ENCODE peak calls at places on chromosomes 11 and 22, in ten cellular contexts. One of them, this sample, is unnamed.

GRCh38 chr11:16815047-16815767 is 76.8 kb downstream of the C11orf58 start:
- DNase-seq in stimulated activated CD4-positive, alpha-beta T cell treated with anti-CD3 and anti-CD28 coated beads, Interleukin-1b, Interleukin-23, amount 100 ng/mL, for 4 hours: no peak
- DNase-seq in dorsolateral prefrontal cortex: peak
- DNase-seq in B cell: no peak
- DNase-seq in DMS153: peak
- DNase-seq in fibroblast of mammary gland: peak
- DNase-seq in uterus: peak
- DNase-seq in GM04503: peak
- DNase-seq in BJ: no peak
- DNase-seq in effector memory CD4-positive, alpha-beta T cell: no peak
- DNase-seq in this sample: no peak

GRCh38 chr11:13046626-13047570 is 37.8 kb downstream of the RASSF10 start:
- DNase-seq in stimulated activated CD4-positive, alpha-beta T cell treated with anti-CD3 and anti-CD28 coated beads, Interleukin-1b, Interleukin-23, amount 100 ng/mL, for 4 hours: no peak
- DNase-seq in dorsolateral prefrontal cortex: no peak
- DNase-seq in B cell: no peak
- DNase-seq in DMS153: no peak
- DNase-seq in fibroblast of mammary gland: no peak
- DNase-seq in uterus: no peak
- DNase-seq in GM04503: no peak
- DNase-seq in BJ: no peak
- DNase-seq in effector memory CD4-positive, alpha-beta T cell: no peak
- DNase-seq in this sample: no peak

GRCh38 chr22:50621948-50622722 is 5.8 kb downstream of the ARSA start:
- DNase-seq in stimulated activated CD4-positive, alpha-beta T cell treated with anti-CD3 and anti-CD28 coated beads, Interleukin-1b, Interleukin-23, amount 100 ng/mL, for 4 hours: no peak
- DNase-seq in dorsolateral prefrontal cortex: no peak
- DNase-seq in B cell: peak
- DNase-seq in DMS153: peak
- DNase-seq in fibroblast of mammary gland: no peak
- DNase-seq in uterus: no peak
- DNase-seq in GM04503: no peak
- DNase-seq in BJ: no peak
- DNase-seq in effector memory CD4-positive, alpha-beta T cell: no peak
- DNase-seq in this sample: no peak

GRCh38 chr11:128323381-128323780 is 264.0 kb downstream of the ETS1 start:
- DNase-seq in stimulated activated CD4-positive, alpha-beta T cell treated with anti-CD3 and anti-CD28 coated beads, Interleukin-1b, Interleukin-23, amount 100 ng/mL, for 4 hours: no peak
- DNase-seq in dorsolateral prefrontal cortex: no peak
- DNase-seq in B cell: peak
- DNase-seq in DMS153: no peak
- DNase-seq in fibroblast of mammary gland: peak
- DNase-seq in uterus: no peak
- DNase-seq in GM04503: no peak
- DNase-seq in BJ: no peak
- DNase-seq in effector memory CD4-positive, alpha-beta T cell: no peak
- DNase-seq in this sample: peak

GRCh38 chr11:690738-691633 is 4.0 kb downstream of the DEAF1 start:
- DNase-seq in stimulated activated CD4-positive, alpha-beta T cell treated with anti-CD3 and anti-CD28 coated beads, Interleukin-1b, Interleukin-23, amount 100 ng/mL, for 4 hours: no peak
- DNase-seq in dorsolateral prefrontal cortex: no peak
- DNase-seq in B cell: no peak
- DNase-seq in DMS153: no peak
- DNase-seq in fibroblast of mammary gland: no peak
- DNase-seq in uterus: no peak
- DNase-seq in GM04503: no peak
- DNase-seq in BJ: no peak
- DNase-seq in effector memory CD4-positive, alpha-beta T cell: no peak
- DNase-seq in this sample: no peak

GRCh38 chr11:118078972-118079411 is 2.1 kb downstream of the TMPRSS4 start:
- DNase-seq in stimulated activated CD4-positive, alpha-beta T cell treated with anti-CD3 and anti-CD28 coated beads, Interleukin-1b, Interleukin-23, amount 100 ng/mL, for 4 hours: no peak
- DNase-seq in dorsolateral prefrontal cortex: no peak
- DNase-seq in B cell: no peak
- DNase-seq in DMS153: no peak
- DNase-seq in fibroblast of mammary gland: no peak
- DNase-seq in uterus: no peak
- DNase-seq in GM04503: no peak
- DNase-seq in BJ: no peak
- DNase-seq in effector memory CD4-positive, alpha-beta T cell: no peak
- DNase-seq in this sample: no peak

GRCh38 chr11:279966-280761 is 2.0 kb downstream of the NLRP6 start:
- DNase-seq in stimulated activated CD4-positive, alpha-beta T cell treated with anti-CD3 and anti-CD28 coated beads, Interleukin-1b, Interleukin-23, amount 100 ng/mL, for 4 hours: no peak
- DNase-seq in dorsolateral prefrontal cortex: no peak
- DNase-seq in B cell: peak
- DNase-seq in DMS153: no peak
- DNase-seq in fibroblast of mammary gland: peak
- DNase-seq in uterus: no peak
- DNase-seq in GM04503: no peak
- DNase-seq in BJ: no peak
- DNase-seq in effector memory CD4-positive, alpha-beta T cell: no peak
- DNase-seq in this sample: no peak

GRCh38 chr11:2523821-2524391 is 79.1 kb downstream of the KCNQ1 start:
- DNase-seq in stimulated activated CD4-positive, alpha-beta T cell treated with anti-CD3 and anti-CD28 coated beads, Interleukin-1b, Interleukin-23, amount 100 ng/mL, for 4 hours: no peak
- DNase-seq in dorsolateral prefrontal cortex: peak
- DNase-seq in B cell: no peak
- DNase-seq in DMS153: no peak
- DNase-seq in fibroblast of mammary gland: no peak
- DNase-seq in uterus: peak
- DNase-seq in GM04503: no peak
- DNase-seq in BJ: no peak
- DNase-seq in effector memory CD4-positive, alpha-beta T cell: no peak
- DNase-seq in this sample: no peak

GRCh38 chr11:94721565-94722292 is 46.4 kb upstream of the AMOTL1 start:
- DNase-seq in stimulated activated CD4-positive, alpha-beta T cell treated with anti-CD3 and anti-CD28 coated beads, Interleukin-1b, Interleukin-23, amount 100 ng/mL, for 4 hours: no peak
- DNase-seq in dorsolateral prefrontal cortex: no peak
- DNase-seq in B cell: no peak
- DNase-seq in DMS153: no peak
- DNase-seq in fibroblast of mammary gland: no peak
- DNase-seq in uterus: no peak
- DNase-seq in GM04503: no peak
- DNase-seq in BJ: no peak
- DNase-seq in effector memory CD4-positive, alpha-beta T cell: no peak
- DNase-seq in this sample: no peak

GRCh38 chr11:58577441-58578135 is 1.3 kb upstream of the ZFP91 start:
- DNase-seq in stimulated activated CD4-positive, alpha-beta T cell treated with anti-CD3 and anti-CD28 coated beads, Interleukin-1b, Interleukin-23, amount 100 ng/mL, for 4 hours: peak
- DNase-seq in dorsolateral prefrontal cortex: no peak
- DNase-seq in B cell: peak
- DNase-seq in DMS153: no peak
- DNase-seq in fibroblast of mammary gland: peak
- DNase-seq in uterus: no peak
- DNase-seq in GM04503: peak
- DNase-seq in BJ: peak
- DNase-seq in effector memory CD4-positive, alpha-beta T cell: peak
- DNase-seq in this sample: peak

GRCh38 chr11:12435264-12435663 is 57.9 kb downstream of the PARVA start:
- DNase-seq in stimulated activated CD4-positive, alpha-beta T cell treated with anti-CD3 and anti-CD28 coated beads, Interleukin-1b, Interleukin-23, amount 100 ng/mL, for 4 hours: no peak
- DNase-seq in dorsolateral prefrontal cortex: no peak
- DNase-seq in B cell: no peak
- DNase-seq in DMS153: no peak
- DNase-seq in fibroblast of mammary gland: no peak
- DNase-seq in uterus: no peak
- DNase-seq in GM04503: no peak
- DNase-seq in BJ: no peak
- DNase-seq in effector memory CD4-positive, alpha-beta T cell: no peak
- DNase-seq in this sample: no peak

GRCh38 chr22:32558681-32559355 is 84.2 kb downstream of the FBXO7 start:
- DNase-seq in stimulated activated CD4-positive, alpha-beta T cell treated with anti-CD3 and anti-CD28 coated beads, Interleukin-1b, Interleukin-23, amount 100 ng/mL, for 4 hours: no peak
- DNase-seq in dorsolateral prefrontal cortex: peak
- DNase-seq in B cell: no peak
- DNase-seq in DMS153: no peak
- DNase-seq in fibroblast of mammary gland: peak
- DNase-seq in uterus: peak
- DNase-seq in GM04503: no peak
- DNase-seq in BJ: peak
- DNase-seq in effector memory CD4-positive, alpha-beta T cell: no peak
- DNase-seq in this sample: peak

GRCh38 chr11:43282607-43283440 is 29.0 kb upstream of the API5 start:
- DNase-seq in stimulated activated CD4-positive, alpha-beta T cell treated with anti-CD3 and anti-CD28 coated beads, Interleukin-1b, Interleukin-23, amount 100 ng/mL, for 4 hours: peak
- DNase-seq in dorsolateral prefrontal cortex: peak
- DNase-seq in B cell: peak
- DNase-seq in DMS153: no peak
- DNase-seq in fibroblast of mammary gland: peak
- DNase-seq in uterus: peak
- DNase-seq in GM04503: no peak
- DNase-seq in BJ: no peak
- DNase-seq in effector memory CD4-positive, alpha-beta T cell: peak
- DNase-seq in this sample: peak

GRCh38 chr11:67301313-67301921 is 1.9 kb upstream of the SSH3 start:
- DNase-seq in stimulated activated CD4-positive, alpha-beta T cell treated with anti-CD3 and anti-CD28 coated beads, Interleukin-1b, Interleukin-23, amount 100 ng/mL, for 4 hours: no peak
- DNase-seq in dorsolateral prefrontal cortex: peak
- DNase-seq in B cell: no peak
- DNase-seq in DMS153: no peak
- DNase-seq in fibroblast of mammary gland: no peak
- DNase-seq in uterus: no peak
- DNase-seq in GM04503: no peak
- DNase-seq in BJ: no peak
- DNase-seq in effector memory CD4-positive, alpha-beta T cell: no peak
- DNase-seq in this sample: no peak

GRCh38 chr22:50115693-50116092 is 25.9 kb downstream of the MOV10L1 start:
- DNase-seq in stimulated activated CD4-positive, alpha-beta T cell treated with anti-CD3 and anti-CD28 coated beads, Interleukin-1b, Interleukin-23, amount 100 ng/mL, for 4 hours: no peak
- DNase-seq in dorsolateral prefrontal cortex: no peak
- DNase-seq in B cell: no peak
- DNase-seq in DMS153: no peak
- DNase-seq in fibroblast of mammary gland: no peak
- DNase-seq in uterus: no peak
- DNase-seq in GM04503: no peak
- DNase-seq in BJ: peak
- DNase-seq in effector memory CD4-positive, alpha-beta T cell: no peak
- DNase-seq in this sample: no peak

GRCh38 chr11:46247664-46248063 is 29.8 kb upstream of the CREB3L1 start:
- DNase-seq in stimulated activated CD4-positive, alpha-beta T cell treated with anti-CD3 and anti-CD28 coated beads, Interleukin-1b, Interleukin-23, amount 100 ng/mL, for 4 hours: no peak
- DNase-seq in dorsolateral prefrontal cortex: no peak
- DNase-seq in B cell: peak
- DNase-seq in DMS153: peak
- DNase-seq in fibroblast of mammary gland: peak
- DNase-seq in uterus: no peak
- DNase-seq in GM04503: no peak
- DNase-seq in BJ: no peak
- DNase-seq in effector memory CD4-positive, alpha-beta T cell: no peak
- DNase-seq in this sample: peak

GRCh38 chr11:6353367-6353987 is 33.2 kb upstream of the CAVIN3 start:
- DNase-seq in stimulated activated CD4-positive, alpha-beta T cell treated with anti-CD3 and anti-CD28 coated beads, Interleukin-1b, Interleukin-23, amount 100 ng/mL, for 4 hours: peak
- DNase-seq in dorsolateral prefrontal cortex: no peak
- DNase-seq in B cell: peak
- DNase-seq in DMS153: peak
- DNase-seq in fibroblast of mammary gland: peak
- DNase-seq in uterus: peak
- DNase-seq in GM04503: no peak
- DNase-seq in BJ: no peak
- DNase-seq in effector memory CD4-positive, alpha-beta T cell: peak
- DNase-seq in this sample: peak

GRCh38 chr11:10674991-10675440 is 18.5 kb downstream of the IRAG1 start:
- DNase-seq in stimulated activated CD4-positive, alpha-beta T cell treated with anti-CD3 and anti-CD28 coated beads, Interleukin-1b, Interleukin-23, amount 100 ng/mL, for 4 hours: no peak
- DNase-seq in dorsolateral prefrontal cortex: peak
- DNase-seq in B cell: no peak
- DNase-seq in DMS153: no peak
- DNase-seq in fibroblast of mammary gland: no peak
- DNase-seq in uterus: peak
- DNase-seq in GM04503: no peak
- DNase-seq in BJ: no peak
- DNase-seq in effector memory CD4-positive, alpha-beta T cell: no peak
- DNase-seq in this sample: no peak

GRCh38 chr11:10758959-10759358 is 7.9 kb downstream of the CTR9 start:
- DNase-seq in stimulated activated CD4-positive, alpha-beta T cell treated with anti-CD3 and anti-CD28 coated beads, Interleukin-1b, Interleukin-23, amount 100 ng/mL, for 4 hours: no peak
- DNase-seq in dorsolateral prefrontal cortex: no peak
- DNase-seq in B cell: no peak
- DNase-seq in DMS153: no peak
- DNase-seq in fibroblast of mammary gland: no peak
- DNase-seq in uterus: no peak
- DNase-seq in GM04503: no peak
- DNase-seq in BJ: no peak
- DNase-seq in effector memory CD4-positive, alpha-beta T cell: no peak
- DNase-seq in this sample: no peak

GRCh38 chr11:65424200-65425104 is 1.9 kb downstream of the NEAT1 start:
- DNase-seq in stimulated activated CD4-positive, alpha-beta T cell treated with anti-CD3 and anti-CD28 coated beads, Interleukin-1b, Interleukin-23, amount 100 ng/mL, for 4 hours: peak
- DNase-seq in dorsolateral prefrontal cortex: peak
- DNase-seq in B cell: peak
- DNase-seq in DMS153: no peak
- DNase-seq in fibroblast of mammary gland: peak
- DNase-seq in uterus: peak
- DNase-seq in GM04503: peak
- DNase-seq in BJ: no peak
- DNase-seq in effector memory CD4-positive, alpha-beta T cell: peak
- DNase-seq in this sample: peak

GRCh38 chr11:87445002-87445401 is 407.3 kb downstream of the TMEM135 start:
- DNase-seq in stimulated activated CD4-positive, alpha-beta T cell treated with anti-CD3 and anti-CD28 coated beads, Interleukin-1b, Interleukin-23, amount 100 ng/mL, for 4 hours: no peak
- DNase-seq in dorsolateral prefrontal cortex: no peak
- DNase-seq in B cell: no peak
- DNase-seq in DMS153: no peak
- DNase-seq in fibroblast of mammary gland: peak
- DNase-seq in uterus: no peak
- DNase-seq in GM04503: peak
- DNase-seq in BJ: peak
- DNase-seq in effector memory CD4-positive, alpha-beta T cell: no peak
- DNase-seq in this sample: no peak

This sample was measured in mesenchymal stem cell.